ENCODE peak calls at places on chromosomes 13 and 19, in ten cellular contexts. One of them, this sample, is unnamed. For H3K9me3, the result is how much of the 10 kb centered on the place peaks cover.

GRCh38 chr13:59522652-59523051 is 641.1 kb downstream of the DIAPH3 start:
- DNase-seq in testis: no peak
- DNase-seq in RWPE2: no peak
- DNase-seq in Peyer's patch: no peak
- DNase-seq in right atrium auricular region: no peak
- DNase-seq in mucosa of descending colon: no peak
- DNase-seq in right lobe of liver: no peak
- DNase-seq in PC-3: no peak
- DNase-seq in tibial nerve: no peak
- DNase-seq in stomach: no peak
- DNase-seq in this sample: no peak

GRCh38 chr13:84528408-84529055 is 646.3 kb upstream of the SLITRK1 start:
- DNase-seq in testis: no peak
- DNase-seq in RWPE2: no peak
- DNase-seq in Peyer's patch: no peak
- DNase-seq in right atrium auricular region: no peak
- DNase-seq in mucosa of descending colon: no peak
- DNase-seq in right lobe of liver: no peak
- DNase-seq in PC-3: no peak
- DNase-seq in tibial nerve: no peak
- DNase-seq in stomach: no peak
- DNase-seq in this sample: no peak

GRCh38 chr19:35228177-35228930 is at the start of gene FAM187B:
- DNase-seq in testis: no peak
- DNase-seq in RWPE2: no peak
- DNase-seq in Peyer's patch: no peak
- DNase-seq in right atrium auricular region: peak
- DNase-seq in mucosa of descending colon: no peak
- DNase-seq in right lobe of liver: no peak
- DNase-seq in PC-3: no peak
- DNase-seq in tibial nerve: no peak
- DNase-seq in stomach: no peak
- DNase-seq in this sample: no peak

GRCh38 chr19:38617283-38617763 is 430 bp downstream of the MAP4K1 start:
- DNase-seq in testis: no peak
- DNase-seq in RWPE2: no peak
- DNase-seq in Peyer's patch: no peak
- DNase-seq in right atrium auricular region: no peak
- DNase-seq in mucosa of descending colon: no peak
- DNase-seq in right lobe of liver: no peak
- DNase-seq in PC-3: no peak
- DNase-seq in tibial nerve: no peak
- DNase-seq in stomach: no peak
- DNase-seq in this sample: no peak

GRCh38 chr13:79096099-79096498 is 310.0 kb downstream of the RBM26 start:
- DNase-seq in testis: no peak
- DNase-seq in RWPE2: no peak
- DNase-seq in Peyer's patch: no peak
- DNase-seq in right atrium auricular region: no peak
- DNase-seq in mucosa of descending colon: no peak
- DNase-seq in right lobe of liver: no peak
- DNase-seq in PC-3: no peak
- DNase-seq in tibial nerve: no peak
- DNase-seq in stomach: no peak
- DNase-seq in this sample: no peak

GRCh38 chr19:1118999-1119398 is 15.2 kb downstream of the GPX4 start:
- DNase-seq in testis: no peak
- DNase-seq in RWPE2: peak
- DNase-seq in Peyer's patch: no peak
- DNase-seq in right atrium auricular region: no peak
- DNase-seq in mucosa of descending colon: no peak
- DNase-seq in right lobe of liver: peak
- DNase-seq in PC-3: no peak
- DNase-seq in tibial nerve: no peak
- DNase-seq in stomach: no peak
- DNase-seq in this sample: no peak

GRCh38 chr19:29662604-29663404 is 2.5 kb upstream of the PLEKHF1 start:
- DNase-seq in testis: peak
- DNase-seq in RWPE2: no peak
- DNase-seq in Peyer's patch: no peak
- DNase-seq in right atrium auricular region: peak
- DNase-seq in mucosa of descending colon: peak
- DNase-seq in right lobe of liver: no peak
- DNase-seq in PC-3: peak
- DNase-seq in tibial nerve: no peak
- DNase-seq in stomach: peak
- DNase-seq in this sample: peak

GRCh38 chr13:33147832-33148231 is 131.6 kb downstream of the KL start:
- DNase-seq in testis: no peak
- DNase-seq in RWPE2: no peak
- DNase-seq in Peyer's patch: no peak
- DNase-seq in right atrium auricular region: no peak
- DNase-seq in mucosa of descending colon: no peak
- DNase-seq in right lobe of liver: no peak
- DNase-seq in PC-3: no peak
- DNase-seq in tibial nerve: no peak
- DNase-seq in stomach: no peak
- DNase-seq in this sample: no peak

GRCh38 chr19:17757125-17757524 is 5.8 kb downstream of the FCHO1 start:
- DNase-seq in testis: peak
- DNase-seq in RWPE2: no peak
- DNase-seq in Peyer's patch: peak
- DNase-seq in right atrium auricular region: no peak
- DNase-seq in mucosa of descending colon: peak
- DNase-seq in right lobe of liver: no peak
- DNase-seq in PC-3: peak
- DNase-seq in tibial nerve: no peak
- DNase-seq in stomach: peak
- DNase-seq in this sample: peak

GRCh38 chr19:47018923-47019322 is 714 bp upstream of the NPAS1 start:
- DNase-seq in testis: no peak
- DNase-seq in RWPE2: no peak
- DNase-seq in Peyer's patch: no peak
- DNase-seq in right atrium auricular region: no peak
- DNase-seq in mucosa of descending colon: no peak
- DNase-seq in right lobe of liver: no peak
- DNase-seq in PC-3: no peak
- DNase-seq in tibial nerve: no peak
- DNase-seq in stomach: no peak
- DNase-seq in this sample: no peak

GRCh38 chr19:47020992-47021496 is 1.4 kb downstream of the NPAS1 start:
- DNase-seq in testis: no peak
- DNase-seq in RWPE2: no peak
- DNase-seq in Peyer's patch: no peak
- DNase-seq in right atrium auricular region: no peak
- DNase-seq in mucosa of descending colon: no peak
- DNase-seq in right lobe of liver: no peak
- DNase-seq in PC-3: no peak
- DNase-seq in tibial nerve: no peak
- DNase-seq in stomach: no peak
- DNase-seq in this sample: peak

GRCh38 chr19:47021536-47022139 is 2.0 kb downstream of the NPAS1 start:
- DNase-seq in testis: no peak
- DNase-seq in RWPE2: no peak
- DNase-seq in Peyer's patch: no peak
- DNase-seq in right atrium auricular region: no peak
- DNase-seq in mucosa of descending colon: no peak
- DNase-seq in right lobe of liver: no peak
- DNase-seq in PC-3: no peak
- DNase-seq in tibial nerve: no peak
- DNase-seq in stomach: no peak
- DNase-seq in this sample: peak

GRCh38 chr19:47020132-47020805 is 632 bp downstream of the NPAS1 start:
- DNase-seq in testis: no peak
- DNase-seq in RWPE2: peak
- DNase-seq in Peyer's patch: no peak
- DNase-seq in right atrium auricular region: no peak
- DNase-seq in mucosa of descending colon: no peak
- DNase-seq in right lobe of liver: no peak
- DNase-seq in PC-3: no peak
- DNase-seq in tibial nerve: no peak
- DNase-seq in stomach: no peak
- DNase-seq in this sample: peak

GRCh38 chr19:47019431-47020041 is at the start of gene NPAS1:
- DNase-seq in testis: no peak
- DNase-seq in RWPE2: peak
- DNase-seq in Peyer's patch: no peak
- DNase-seq in right atrium auricular region: no peak
- DNase-seq in mucosa of descending colon: no peak
- DNase-seq in right lobe of liver: no peak
- DNase-seq in PC-3: no peak
- DNase-seq in tibial nerve: no peak
- DNase-seq in stomach: no peak
- DNase-seq in this sample: no peak
- H3K4me3 ChIP-seq in testis: no peak
- H3K4me3 ChIP-seq in RWPE2: peak
- H3K4me3 ChIP-seq in Peyer's patch: no peak
- H3K4me3 ChIP-seq in right atrium auricular region: peak
- H3K4me3 ChIP-seq in mucosa of descending colon: no peak
- H3K4me3 ChIP-seq in right lobe of liver: no peak
- H3K4me3 ChIP-seq in PC-3: peak
- H3K4me3 ChIP-seq in tibial nerve: no peak
- H3K4me3 ChIP-seq in stomach: peak
- H3K4me3 ChIP-seq in this sample: peak

DNA sequence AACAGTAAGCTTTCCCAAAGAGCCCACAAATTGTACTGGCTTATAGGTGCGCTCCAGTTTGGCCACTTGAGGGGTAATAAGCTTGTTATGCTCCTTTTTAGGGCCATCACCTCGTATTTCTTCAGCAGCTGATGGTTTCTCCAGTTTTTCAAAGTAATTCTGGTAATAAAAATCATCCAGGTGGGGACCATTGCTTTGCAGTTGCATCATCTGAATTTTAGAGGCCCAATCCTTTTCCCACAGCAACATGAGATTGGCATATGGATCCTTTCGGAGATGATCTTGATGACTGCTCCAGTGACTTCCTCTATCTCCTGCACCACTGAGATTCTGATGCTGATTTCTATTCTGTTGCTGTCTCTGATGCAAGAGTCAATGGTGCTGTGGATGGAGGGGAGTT is 27.1 kb downstream of the ZNF546 start:
- DNase-seq in testis: no peak
- DNase-seq in RWPE2: no peak
- DNase-seq in Peyer's patch: no peak
- DNase-seq in right atrium auricular region: no peak
- DNase-seq in mucosa of descending colon: no peak
- DNase-seq in right lobe of liver: no peak
- DNase-seq in PC-3: no peak
- DNase-seq in tibial nerve: no peak
- DNase-seq in stomach: no peak
- DNase-seq in this sample: no peak
- H3K9me3 ChIP-seq in testis: under half
- H3K9me3 ChIP-seq in RWPE2: under half
- H3K9me3 ChIP-seq in Peyer's patch: half or more
- H3K9me3 ChIP-seq in right atrium auricular region: half or more
- H3K9me3 ChIP-seq in mucosa of descending colon: half or more
- H3K9me3 ChIP-seq in right lobe of liver: under half
- H3K9me3 ChIP-seq in PC-3: under half
- H3K9me3 ChIP-seq in tibial nerve: half or more
- H3K9me3 ChIP-seq in stomach: half or more
- H3K9me3 ChIP-seq in this sample: under half

GRCh38 chr19:5805465-5806132 is 732 bp downstream of the NRTN start:
- DNase-seq in testis: peak
- DNase-seq in RWPE2: no peak
- DNase-seq in Peyer's patch: peak
- DNase-seq in right atrium auricular region: peak
- DNase-seq in mucosa of descending colon: peak
- DNase-seq in right lobe of liver: peak
- DNase-seq in PC-3: peak
- DNase-seq in tibial nerve: no peak
- DNase-seq in stomach: peak
- DNase-seq in this sample: peak
- H3K4me3 ChIP-seq in testis: no peak
- H3K4me3 ChIP-seq in RWPE2: peak
- H3K4me3 ChIP-seq in Peyer's patch: no peak
- H3K4me3 ChIP-seq in right atrium auricular region: peak
- H3K4me3 ChIP-seq in mucosa of descending colon: no peak
- H3K4me3 ChIP-seq in right lobe of liver: peak
- H3K4me3 ChIP-seq in PC-3: peak
- H3K4me3 ChIP-seq in tibial nerve: peak
- H3K4me3 ChIP-seq in stomach: peak
- H3K4me3 ChIP-seq in this sample: no peak

GRCh38 chr19:36672368-36672767 is 5.7 kb upstream of the ZNF461 start:
- DNase-seq in testis: no peak
- DNase-seq in RWPE2: no peak
- DNase-seq in Peyer's patch: no peak
- DNase-seq in right atrium auricular region: no peak
- DNase-seq in mucosa of descending colon: no peak
- DNase-seq in right lobe of liver: no peak
- DNase-seq in PC-3: no peak
- DNase-seq in tibial nerve: no peak
- DNase-seq in stomach: no peak
- DNase-seq in this sample: no peak
- H3K9me3 ChIP-seq in testis: under half
- H3K9me3 ChIP-seq in RWPE2: under half
- H3K9me3 ChIP-seq in Peyer's patch: under half
- H3K9me3 ChIP-seq in right atrium auricular region: half or more
- H3K9me3 ChIP-seq in mucosa of descending colon: half or more
- H3K9me3 ChIP-seq in right lobe of liver: under half
- H3K9me3 ChIP-seq in PC-3: under half
- H3K9me3 ChIP-seq in tibial nerve: half or more
- H3K9me3 ChIP-seq in stomach: half or more
- H3K9me3 ChIP-seq in this sample: under half

This sample was measured in MG63.